ENCODE peak calls at places on chromosomes 16 and 17, in six cellular contexts. C is endothelial cell; K is activated CD8-positive, alpha-beta T cell treated with anti-CD3 and anti-CD28 coated beads for 36 hours; G is Caco-2; U is cardiac muscle cell; Z is fibroblast of pulmonary artery. Y is an unnamed sample.

GRCh38 chr17:27339836-27340550 is 46.1 kb downstream of the WSB1 start:
- DNase-seq in C (no peak), U (no peak), Z (no peak), K (peak; percentile 76), G (peak; percentile 53), Y (no peak)

GRCh38 chr17:17171186-17171585 is 34.9 kb downstream of the PLD6 start:
- DNase-seq in U (no peak), G (no peak), K (no peak), Z (no peak), C (no peak), Y (no peak)

GRCh38 chr16:4679854-4680636 is 13.3 kb upstream of the NUDT16L1 start:
- DNase-seq in C (no peak), Z (peak; percentile 23), K (peak; percentile 28), G (no peak), U (no peak), Y (no peak)

GRCh38 chr17:82592751-82593589 is 55.3 kb downstream of the WDR45B start:
- DNase-seq in K (peak; percentile 74), C (peak; percentile 36), G (no peak), Z (peak; percentile 82), U (peak; percentile 84), Y (no peak)

GRCh38 chr16:88623858-88624257 is 14.5 kb upstream of the IL17C start:
- DNase-seq in Z (no peak), K (no peak), G (no peak), U (no peak), C (no peak), Y (no peak)

GRCh38 chr16:25138130-25138529 is 26.6 kb downstream of the LCMT1 start:
- DNase-seq in Z (no peak), K (no peak), C (no peak), G (no peak), U (no peak), Y (no peak)

GRCh38 chr16:89122322-89122831 is 28.7 kb downstream of the ACSF3 start:
- DNase-seq in G (no peak), K (peak; percentile 77), C (no peak), U (no peak), Z (no peak), Y (peak; percentile 85)

GRCh38 chr16:75265911-75266701 is 14.7 kb upstream of the BCAR1 start:
- DNase-seq in G (peak; percentile 96), Z (peak; percentile 68), C (peak; percentile 93), K (no peak), U (peak; percentile 79), Y (peak; percentile 94)

DNA sequence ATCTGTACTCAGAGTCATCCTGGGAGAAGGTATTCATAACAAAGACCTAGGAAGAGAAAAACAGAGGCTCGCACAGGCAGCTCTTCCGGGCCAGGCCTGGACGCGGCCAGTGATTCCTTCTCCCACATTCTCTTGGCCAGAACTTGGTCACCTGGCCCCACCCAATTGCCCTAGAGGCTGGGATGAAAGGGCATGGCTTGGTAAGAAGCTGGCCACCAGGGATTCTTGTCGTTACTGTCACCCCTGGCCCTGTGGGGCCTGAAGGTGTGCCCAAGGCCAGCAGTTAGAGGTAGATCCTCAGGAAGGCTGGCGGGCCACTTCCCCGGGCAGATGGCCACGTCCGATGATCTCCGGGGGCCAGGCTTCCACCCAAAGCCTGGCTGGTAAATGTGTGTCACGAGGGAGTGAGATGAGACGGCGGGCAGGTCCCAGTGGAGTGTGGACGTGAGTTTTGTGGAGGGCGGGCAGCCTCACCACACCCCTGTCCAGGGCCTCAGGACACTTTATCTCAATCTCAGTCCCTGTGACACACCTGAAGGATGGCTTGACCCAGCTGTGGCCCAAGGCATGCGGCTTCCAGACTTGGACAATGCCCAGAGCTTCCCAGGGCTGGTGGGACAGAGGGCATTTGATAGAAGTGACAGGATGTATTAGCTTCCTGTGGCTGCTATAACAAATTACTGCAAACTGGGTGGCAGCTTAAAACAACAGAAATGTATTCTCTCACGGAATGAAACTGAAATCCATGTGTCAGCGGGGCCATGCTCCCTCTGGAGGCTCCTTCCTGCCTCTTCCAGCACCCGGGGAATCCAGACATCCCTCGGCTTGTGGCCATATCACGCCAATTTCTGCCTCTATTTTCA is 66.3 kb upstream of the GSE1 start:
- DNase-seq in K (no peak), Z (no peak), G (no peak), U (no peak), C (no peak), Y (no peak)
- TF ChIP-seq CTCF in K (no peak), Z (peak; percentile 17), G (no peak), U (peak; percentile 8), C (no peak), Y (no peak)

DNA sequence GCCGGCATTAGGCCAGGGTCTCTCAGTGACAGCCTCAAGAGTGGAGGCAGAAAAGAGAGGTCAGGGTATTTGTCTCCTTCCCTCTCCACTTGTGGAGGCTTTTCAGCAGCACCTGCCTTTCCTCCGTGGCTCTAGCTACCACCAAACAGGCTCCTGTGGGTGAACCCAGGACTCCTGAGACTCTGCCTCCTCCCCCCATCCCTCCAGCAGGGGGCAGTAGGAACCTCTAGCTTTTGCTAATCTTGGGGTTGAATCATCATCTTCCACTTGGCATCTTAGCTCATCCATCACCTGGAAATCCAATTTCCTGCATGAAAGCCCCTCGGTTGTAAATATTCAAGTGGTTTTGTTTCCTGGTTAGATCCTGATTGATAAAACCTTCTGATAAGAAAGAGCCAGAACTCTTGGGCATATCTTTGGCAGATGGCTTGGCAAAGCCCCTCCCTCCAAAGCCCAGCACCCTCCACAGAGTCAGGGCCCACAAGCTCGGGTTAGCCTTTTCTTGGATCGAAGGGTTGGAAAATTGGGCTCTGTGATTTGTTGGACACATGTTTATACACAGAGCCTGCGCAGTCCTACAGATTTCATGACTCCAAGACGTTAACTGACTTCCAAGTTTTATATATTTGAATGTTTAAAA is 322.1 kb downstream of the MAP2K4 start:
- DNase-seq in U (peak; percentile 2), C (peak; percentile 56), Z (peak; percentile 3), K (peak; percentile 39), G (peak; percentile 11), Y (peak; percentile 52)
- TF ChIP-seq CTCF in U (peak; percentile 29), C (peak; percentile 63), Z (peak; percentile 15), K (no peak), G (peak; percentile 16), Y (peak; percentile 30)

GRCh38 chr16:67226804-67227566 is at the start of gene TMEM208:
- DNase-seq in K (peak; percentile 99), U (peak; percentile 99), G (peak; percentile 100), Z (peak; percentile 99), C (peak; percentile 98), Y (peak; percentile 99)
- TF ChIP-seq CTCF in K (no peak), U (peak; percentile 11), G (no peak), Z (no peak), C (no peak), Y (peak; percentile 13)

DNA sequence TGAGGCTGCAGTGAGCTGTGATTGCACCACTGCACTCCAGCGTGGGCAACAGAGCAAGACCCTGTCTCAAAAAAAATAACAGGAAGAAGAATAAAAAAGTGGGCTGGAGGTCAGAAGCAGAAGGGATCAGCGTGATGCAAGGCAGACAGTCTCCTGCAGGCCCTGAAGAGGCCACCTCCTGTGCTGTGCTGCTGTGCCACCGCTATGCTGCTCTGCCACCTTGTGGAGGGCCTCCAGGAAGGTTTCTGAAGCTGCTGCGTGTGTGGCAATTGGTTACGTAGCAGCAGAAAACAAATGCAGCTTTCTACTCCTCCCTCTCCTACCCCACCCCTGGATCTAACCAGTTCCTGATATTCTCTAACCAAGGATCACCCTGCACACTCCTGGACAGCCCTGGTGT is 815.5 kb downstream of the KCNJ18 start:
- DNase-seq in U (no peak), Z (no peak), K (peak; percentile 8), G (peak; percentile 11), C (no peak), Y (no peak)
- TF ChIP-seq CTCF in U (no peak), Z (no peak), K (no peak), G (no peak), C (no peak), Y (no peak)

GRCh38 chr16:30867747-30868146 is 26.1 kb downstream of the BCL7C start:
- DNase-seq in U (no peak), K (no peak), Z (peak; percentile 15), C (no peak), G (no peak), Y (no peak)
- TF ChIP-seq CTCF in U (no peak), K (no peak), Z (peak; percentile 26), C (no peak), G (no peak), Y (no peak)

GRCh38 chr17:68384941-68385340 is 72.4 kb downstream of the WIPI1 start:
- DNase-seq in G (no peak), C (no peak), Z (no peak), U (no peak), K (no peak), Y (no peak)

GRCh38 chr17:68382582-68383085 is 74.7 kb downstream of the WIPI1 start:
- DNase-seq in U (no peak), G (no peak), C (no peak), K (no peak), Z (no peak), Y (no peak)

GRCh38 chr17:68383120-68383442 is 74.2 kb downstream of the WIPI1 start:
- DNase-seq in U (no peak), C (no peak), G (no peak), Z (no peak), K (no peak), Y (no peak)

GRCh38 chr17:68385490-68386215 is 71.6 kb downstream of the WIPI1 start:
- DNase-seq in G (no peak), Z (no peak), U (no peak), K (no peak), C (no peak), Y (no peak)

DNA sequence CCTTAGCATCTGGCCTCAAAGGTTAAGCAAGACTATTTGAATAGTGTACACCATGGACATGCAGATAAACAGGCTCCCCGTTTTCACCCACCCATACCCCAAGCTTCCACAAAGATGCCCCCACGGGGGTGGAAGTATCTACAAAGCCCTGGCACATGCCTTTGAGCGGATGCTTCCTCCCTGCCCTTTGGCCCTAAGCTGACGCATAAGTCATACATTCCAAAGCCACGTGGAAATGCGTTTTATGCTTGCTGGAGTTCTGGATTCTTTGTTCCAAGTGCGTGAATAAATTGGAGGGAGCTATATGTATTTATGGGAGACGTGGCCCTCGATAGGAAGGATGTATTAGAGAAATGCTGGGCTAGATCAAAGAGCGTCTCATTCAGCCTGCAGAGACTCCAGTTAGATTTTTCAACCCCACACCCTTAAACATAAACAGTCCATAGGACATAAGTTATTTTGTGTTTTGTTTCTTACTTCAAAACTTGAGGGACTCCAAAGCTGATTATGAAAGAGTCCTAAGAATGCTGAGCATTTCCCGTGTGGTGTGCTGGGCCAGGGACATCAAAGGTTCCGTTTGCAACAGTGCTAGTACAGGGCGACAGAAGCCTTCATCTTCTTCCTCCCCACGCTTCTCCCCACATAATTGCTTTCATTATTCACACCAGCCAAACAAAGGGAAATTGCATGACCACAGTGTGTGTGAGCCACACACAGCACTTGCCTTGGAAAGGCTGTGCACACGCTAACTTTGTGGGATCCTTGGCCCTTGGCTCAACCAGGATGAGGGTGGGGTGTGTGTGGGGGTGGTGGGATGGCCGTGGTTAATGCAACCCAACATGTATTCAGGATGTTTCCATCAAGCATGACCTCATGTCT is 73.6 kb downstream of the WIPI1 start:
- DNase-seq in G (peak; percentile 48), K (peak; percentile 36), U (peak; percentile 95), Z (peak; percentile 93), C (no peak), Y (no peak)
- TF ChIP-seq CTCF in G (no peak), K (no peak), U (no peak), Z (no peak), C (no peak), Y (no peak)

GRCh38 chr16:13634921-13635320 is 285.0 kb upstream of the ERCC4 start:
- DNase-seq in G (no peak), U (no peak), Z (no peak), K (no peak), C (no peak), Y (no peak)
- TF ChIP-seq CTCF in G (no peak), U (no peak), Z (no peak), K (no peak), C (no peak), Y (no peak)